ENCODE peak calls at places on chromosomes 3 and 15, in ten cellular contexts. One of them, this sample, is unnamed.

GRCh38 chr15:83446904-83447708 is at the start of gene SH3GL3:
- DNase-seq in colonic mucosa: peak
- DNase-seq in body of pancreas: peak
- DNase-seq in transverse colon: peak
- DNase-seq in brain microvascular endothelial cell: peak
- DNase-seq in cardiac muscle cell: peak
- DNase-seq in lower lobe of right lung: peak
- DNase-seq in adrenal gland: peak
- DNase-seq in heart right ventricle: peak
- DNase-seq in psoas muscle: peak
- DNase-seq in this sample: peak

GRCh38 chr15:47718474-47719440 is 1.5 kb downstream of the SEMA6D start:
- DNase-seq in colonic mucosa: peak
- DNase-seq in body of pancreas: peak
- DNase-seq in transverse colon: peak
- DNase-seq in brain microvascular endothelial cell: peak
- DNase-seq in cardiac muscle cell: peak
- DNase-seq in lower lobe of right lung: no peak
- DNase-seq in adrenal gland: peak
- DNase-seq in heart right ventricle: peak
- DNase-seq in psoas muscle: peak
- DNase-seq in this sample: no peak

GRCh38 chr15:60376677-60377095 is 21.1 kb downstream of the ANXA2 start:
- DNase-seq in colonic mucosa: no peak
- DNase-seq in body of pancreas: no peak
- DNase-seq in transverse colon: no peak
- DNase-seq in brain microvascular endothelial cell: no peak
- DNase-seq in cardiac muscle cell: no peak
- DNase-seq in lower lobe of right lung: no peak
- DNase-seq in adrenal gland: no peak
- DNase-seq in heart right ventricle: no peak
- DNase-seq in psoas muscle: no peak
- DNase-seq in this sample: no peak

GRCh38 chr3:144754076-144754783 is 782.6 kb downstream of the DIPK2A start:
- DNase-seq in colonic mucosa: no peak
- DNase-seq in body of pancreas: no peak
- DNase-seq in transverse colon: no peak
- DNase-seq in brain microvascular endothelial cell: no peak
- DNase-seq in cardiac muscle cell: no peak
- DNase-seq in lower lobe of right lung: no peak
- DNase-seq in adrenal gland: no peak
- DNase-seq in heart right ventricle: no peak
- DNase-seq in psoas muscle: no peak
- DNase-seq in this sample: no peak

GRCh38 chr3:185979721-185980121 is 41.9 kb upstream of the TRA2B start:
- DNase-seq in colonic mucosa: no peak
- DNase-seq in body of pancreas: no peak
- DNase-seq in transverse colon: no peak
- DNase-seq in brain microvascular endothelial cell: peak
- DNase-seq in cardiac muscle cell: no peak
- DNase-seq in lower lobe of right lung: no peak
- DNase-seq in adrenal gland: no peak
- DNase-seq in heart right ventricle: no peak
- DNase-seq in psoas muscle: no peak
- DNase-seq in this sample: no peak

GRCh38 chr3:183912895-183913579 is 28.4 kb upstream of the PARL start:
- DNase-seq in colonic mucosa: peak
- DNase-seq in body of pancreas: peak
- DNase-seq in transverse colon: peak
- DNase-seq in brain microvascular endothelial cell: no peak
- DNase-seq in cardiac muscle cell: no peak
- DNase-seq in lower lobe of right lung: no peak
- DNase-seq in adrenal gland: no peak
- DNase-seq in heart right ventricle: no peak
- DNase-seq in psoas muscle: no peak
- DNase-seq in this sample: no peak

GRCh38 chr3:42498791-42499477 is 3.5 kb upstream of the VIPR1 start:
- DNase-seq in colonic mucosa: peak
- DNase-seq in body of pancreas: peak
- DNase-seq in transverse colon: no peak
- DNase-seq in brain microvascular endothelial cell: no peak
- DNase-seq in cardiac muscle cell: no peak
- DNase-seq in lower lobe of right lung: no peak
- DNase-seq in adrenal gland: no peak
- DNase-seq in heart right ventricle: no peak
- DNase-seq in psoas muscle: no peak
- DNase-seq in this sample: no peak

GRCh38 chr3:147328711-147329110 is 77.6 kb downstream of the ZIC4 start:
- DNase-seq in colonic mucosa: no peak
- DNase-seq in body of pancreas: no peak
- DNase-seq in transverse colon: no peak
- DNase-seq in brain microvascular endothelial cell: no peak
- DNase-seq in cardiac muscle cell: no peak
- DNase-seq in lower lobe of right lung: no peak
- DNase-seq in adrenal gland: no peak
- DNase-seq in heart right ventricle: no peak
- DNase-seq in psoas muscle: no peak
- DNase-seq in this sample: no peak

GRCh38 chr3:128794067-128794768 is 68.2 kb downstream of the RAB7A start:
- DNase-seq in colonic mucosa: no peak
- DNase-seq in body of pancreas: no peak
- DNase-seq in transverse colon: no peak
- DNase-seq in brain microvascular endothelial cell: peak
- DNase-seq in cardiac muscle cell: no peak
- DNase-seq in lower lobe of right lung: no peak
- DNase-seq in adrenal gland: no peak
- DNase-seq in heart right ventricle: no peak
- DNase-seq in psoas muscle: no peak
- DNase-seq in this sample: no peak

GRCh38 chr3:10570196-10570946 is 65.0 kb upstream of the ATP2B2 start:
- DNase-seq in colonic mucosa: no peak
- DNase-seq in body of pancreas: peak
- DNase-seq in transverse colon: no peak
- DNase-seq in brain microvascular endothelial cell: no peak
- DNase-seq in cardiac muscle cell: no peak
- DNase-seq in lower lobe of right lung: no peak
- DNase-seq in adrenal gland: no peak
- DNase-seq in heart right ventricle: peak
- DNase-seq in psoas muscle: no peak
- DNase-seq in this sample: no peak

GRCh38 chr3:46312996-46313395 is 40.9 kb upstream of the CCR2 start:
- DNase-seq in colonic mucosa: peak
- DNase-seq in body of pancreas: no peak
- DNase-seq in transverse colon: peak
- DNase-seq in brain microvascular endothelial cell: no peak
- DNase-seq in cardiac muscle cell: no peak
- DNase-seq in lower lobe of right lung: no peak
- DNase-seq in adrenal gland: peak
- DNase-seq in heart right ventricle: no peak
- DNase-seq in psoas muscle: no peak
- DNase-seq in this sample: no peak

GRCh38 chr3:48238506-48239085 is 2.3 kb upstream of the ZNF589 start:
- DNase-seq in colonic mucosa: no peak
- DNase-seq in body of pancreas: no peak
- DNase-seq in transverse colon: no peak
- DNase-seq in brain microvascular endothelial cell: no peak
- DNase-seq in cardiac muscle cell: no peak
- DNase-seq in lower lobe of right lung: no peak
- DNase-seq in adrenal gland: no peak
- DNase-seq in heart right ventricle: no peak
- DNase-seq in psoas muscle: no peak
- DNase-seq in this sample: no peak

GRCh38 chr3:198071602-198072285 is 111.7 kb downstream of the LMLN start:
- DNase-seq in colonic mucosa: no peak
- DNase-seq in body of pancreas: no peak
- DNase-seq in transverse colon: no peak
- DNase-seq in brain microvascular endothelial cell: peak
- DNase-seq in cardiac muscle cell: no peak
- DNase-seq in lower lobe of right lung: no peak
- DNase-seq in adrenal gland: no peak
- DNase-seq in heart right ventricle: no peak
- DNase-seq in psoas muscle: no peak
- DNase-seq in this sample: no peak

GRCh38 chr15:80695911-80696651 is 971 bp downstream of the ABHD17C start:
- DNase-seq in colonic mucosa: peak
- DNase-seq in body of pancreas: peak
- DNase-seq in transverse colon: peak
- DNase-seq in brain microvascular endothelial cell: no peak
- DNase-seq in cardiac muscle cell: peak
- DNase-seq in lower lobe of right lung: peak
- DNase-seq in adrenal gland: peak
- DNase-seq in heart right ventricle: peak
- DNase-seq in psoas muscle: no peak
- DNase-seq in this sample: no peak

GRCh38 chr3:122299872-122300460 is 25.1 kb upstream of the CSTA start:
- DNase-seq in colonic mucosa: peak
- DNase-seq in body of pancreas: no peak
- DNase-seq in transverse colon: no peak
- DNase-seq in brain microvascular endothelial cell: peak
- DNase-seq in cardiac muscle cell: no peak
- DNase-seq in lower lobe of right lung: no peak
- DNase-seq in adrenal gland: no peak
- DNase-seq in heart right ventricle: no peak
- DNase-seq in psoas muscle: no peak
- DNase-seq in this sample: no peak
- TF ChIP-seq CTCF in colonic mucosa: peak
- TF ChIP-seq CTCF in body of pancreas: peak
- TF ChIP-seq CTCF in transverse colon: peak
- TF ChIP-seq CTCF in brain microvascular endothelial cell: peak
- TF ChIP-seq CTCF in cardiac muscle cell: peak
- TF ChIP-seq CTCF in lower lobe of right lung: peak
- TF ChIP-seq CTCF in adrenal gland: peak
- TF ChIP-seq CTCF in heart right ventricle: no peak
- TF ChIP-seq CTCF in psoas muscle: peak
- TF ChIP-seq CTCF in this sample: peak

GRCh38 chr3:189121088-189121487 is 50.7 kb upstream of the TPRG1 start:
- DNase-seq in colonic mucosa: no peak
- DNase-seq in body of pancreas: no peak
- DNase-seq in transverse colon: no peak
- DNase-seq in brain microvascular endothelial cell: no peak
- DNase-seq in cardiac muscle cell: no peak
- DNase-seq in lower lobe of right lung: no peak
- DNase-seq in adrenal gland: no peak
- DNase-seq in heart right ventricle: no peak
- DNase-seq in psoas muscle: no peak
- DNase-seq in this sample: no peak

GRCh38 chr3:189119947-189120346 is 51.8 kb upstream of the TPRG1 start:
- DNase-seq in colonic mucosa: no peak
- DNase-seq in body of pancreas: no peak
- DNase-seq in transverse colon: no peak
- DNase-seq in brain microvascular endothelial cell: no peak
- DNase-seq in cardiac muscle cell: no peak
- DNase-seq in lower lobe of right lung: no peak
- DNase-seq in adrenal gland: no peak
- DNase-seq in heart right ventricle: no peak
- DNase-seq in psoas muscle: no peak
- DNase-seq in this sample: no peak

GRCh38 chr3:189122526-189123205 is 49.1 kb upstream of the TPRG1 start:
- DNase-seq in colonic mucosa: no peak
- DNase-seq in body of pancreas: no peak
- DNase-seq in transverse colon: no peak
- DNase-seq in brain microvascular endothelial cell: no peak
- DNase-seq in cardiac muscle cell: no peak
- DNase-seq in lower lobe of right lung: no peak
- DNase-seq in adrenal gland: no peak
- DNase-seq in heart right ventricle: no peak
- DNase-seq in psoas muscle: no peak
- DNase-seq in this sample: no peak

GRCh38 chr3:189122120-189122519 is 49.7 kb upstream of the TPRG1 start:
- DNase-seq in colonic mucosa: no peak
- DNase-seq in body of pancreas: no peak
- DNase-seq in transverse colon: no peak
- DNase-seq in brain microvascular endothelial cell: no peak
- DNase-seq in cardiac muscle cell: no peak
- DNase-seq in lower lobe of right lung: no peak
- DNase-seq in adrenal gland: no peak
- DNase-seq in heart right ventricle: no peak
- DNase-seq in psoas muscle: no peak
- DNase-seq in this sample: no peak

GRCh38 chr3:189123595-189124387 is 48.0 kb upstream of the TPRG1 start:
- DNase-seq in colonic mucosa: no peak
- DNase-seq in body of pancreas: peak
- DNase-seq in transverse colon: no peak
- DNase-seq in brain microvascular endothelial cell: no peak
- DNase-seq in cardiac muscle cell: peak
- DNase-seq in lower lobe of right lung: no peak
- DNase-seq in adrenal gland: peak
- DNase-seq in heart right ventricle: peak
- DNase-seq in psoas muscle: peak
- DNase-seq in this sample: peak
- H3K4me3 ChIP-seq in colonic mucosa: no peak
- H3K4me3 ChIP-seq in body of pancreas: no peak
- H3K4me3 ChIP-seq in transverse colon: no peak
- H3K4me3 ChIP-seq in brain microvascular endothelial cell: no peak
- H3K4me3 ChIP-seq in cardiac muscle cell: no peak
- H3K4me3 ChIP-seq in lower lobe of right lung: no peak
- H3K4me3 ChIP-seq in adrenal gland: no peak
- H3K4me3 ChIP-seq in heart right ventricle: no peak
- H3K4me3 ChIP-seq in psoas muscle: peak
- H3K4me3 ChIP-seq in this sample: no peak

DNA sequence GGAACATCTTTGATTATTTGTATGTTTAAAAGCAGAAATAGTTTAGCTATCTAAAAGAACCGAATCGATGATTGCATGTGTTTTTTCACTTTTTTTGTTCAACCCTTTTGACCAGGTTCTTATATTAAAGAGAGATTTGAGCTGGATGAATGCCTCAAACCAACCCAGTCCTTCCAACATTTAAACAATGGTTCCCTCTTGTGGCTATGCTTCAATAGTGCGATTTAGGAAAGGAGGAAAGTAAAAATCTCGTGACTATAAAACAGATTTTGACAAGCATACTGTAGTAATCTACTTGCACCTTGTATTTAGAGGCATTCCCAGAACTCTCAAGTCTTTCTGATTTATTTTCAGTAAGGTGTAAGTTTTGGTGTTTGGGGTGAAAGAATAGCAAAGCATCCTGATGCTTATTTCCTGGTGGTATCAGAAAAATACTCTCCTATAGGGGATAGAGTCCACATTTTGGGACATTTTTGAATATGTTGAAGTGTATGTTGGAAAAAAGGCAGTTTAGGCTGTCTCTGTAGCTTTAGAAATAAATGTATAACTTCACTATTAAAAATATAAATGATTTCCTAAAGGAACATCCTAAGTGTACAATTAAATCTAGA is 159.6 kb upstream of the KCNH8 start:
- DNase-seq in colonic mucosa: no peak
- DNase-seq in body of pancreas: no peak
- DNase-seq in transverse colon: no peak
- DNase-seq in brain microvascular endothelial cell: no peak
- DNase-seq in cardiac muscle cell: peak
- DNase-seq in lower lobe of right lung: no peak
- DNase-seq in adrenal gland: no peak
- DNase-seq in heart right ventricle: no peak
- DNase-seq in psoas muscle: no peak
- DNase-seq in this sample: peak
- TF ChIP-seq CTCF in colonic mucosa: peak
- TF ChIP-seq CTCF in body of pancreas: peak
- TF ChIP-seq CTCF in transverse colon: peak
- TF ChIP-seq CTCF in brain microvascular endothelial cell: peak
- TF ChIP-seq CTCF in cardiac muscle cell: peak
- TF ChIP-seq CTCF in lower lobe of right lung: peak
- TF ChIP-seq CTCF in adrenal gland: peak
- TF ChIP-seq CTCF in heart right ventricle: peak
- TF ChIP-seq CTCF in psoas muscle: peak
- TF ChIP-seq CTCF in this sample: peak

GRCh38 chr3:172586447-172586846 is 63.2 kb upstream of the TNFSF10 start:
- DNase-seq in colonic mucosa: no peak
- DNase-seq in body of pancreas: no peak
- DNase-seq in transverse colon: no peak
- DNase-seq in brain microvascular endothelial cell: no peak
- DNase-seq in cardiac muscle cell: no peak
- DNase-seq in lower lobe of right lung: no peak
- DNase-seq in adrenal gland: no peak
- DNase-seq in heart right ventricle: no peak
- DNase-seq in psoas muscle: no peak
- DNase-seq in this sample: no peak
- H3K4me3 ChIP-seq in colonic mucosa: no peak
- H3K4me3 ChIP-seq in body of pancreas: no peak
- H3K4me3 ChIP-seq in transverse colon: no peak
- H3K4me3 ChIP-seq in brain microvascular endothelial cell: no peak
- H3K4me3 ChIP-seq in cardiac muscle cell: no peak
- H3K4me3 ChIP-seq in lower lobe of right lung: peak
- H3K4me3 ChIP-seq in adrenal gland: no peak
- H3K4me3 ChIP-seq in heart right ventricle: peak
- H3K4me3 ChIP-seq in psoas muscle: no peak
- H3K4me3 ChIP-seq in this sample: no peak